ENCODE peak calls at places on chromosome 18, in five cellular contexts. W, H, Y, D and U are unnamed samples.
A peak's percentile ranks its signal among the peaks of the same experiment; 100 is the strongest.

GRCh38 chr18:77061291-77061945 is 71.2 kb downstream of the MBP start:
- DNase-seq in H (no peak), D (peak; percentile 38), Y (no peak), W (no peak), U (no peak)

GRCh38 chr18:74183110-74183509 is 34.8 kb downstream of the TIMM21 start:
- DNase-seq in W (no peak), Y (no peak), D (no peak), H (no peak), U (no peak)

GRCh38 chr18:36095936-36096519 is 28.7 kb upstream of the RPRD1A start:
- DNase-seq in W (no peak), D (peak; percentile 89), H (peak; percentile 65), Y (peak; percentile 21), U (no peak)

GRCh38 chr18:33014060-33014796 is 241.4 kb upstream of the KLHL14 start:
- DNase-seq in W (no peak), H (no peak), D (no peak), Y (no peak), U (no peak)

GRCh38 chr18:76801567-76802505 is 20.5 kb upstream of the ZNF236 start:
- DNase-seq in W (peak; percentile 24), H (peak; percentile 63), Y (no peak), D (peak; percentile 32), U (peak; percentile 36)

GRCh38 chr18:1002653-1003178 is 98.0 kb downstream of the ADCYAP1 start:
- DNase-seq in H (no peak), Y (no peak), D (peak; percentile 93), W (no peak), U (no peak)

GRCh38 chr18:79523738-79524180 is 128.0 kb downstream of the NFATC1 start:
- DNase-seq in Y (peak; percentile 87), H (no peak), W (no peak), D (no peak), U (peak; percentile 84)

GRCh38 chr18:49055787-49056186 is 105.0 kb upstream of the SMAD7 start:
- DNase-seq in Y (no peak), W (peak; percentile 59), H (no peak), D (peak; percentile 66), U (no peak)